ENCODE peak calls at places on chromosomes 6 and 20, in nine cellular contexts. One of them, this sample, is unnamed. For H3K4me1, the result is how much of the 10 kb centered on the place peaks cover.

GRCh38 chr20:37755665-37756064 is 61.8 kb downstream of the CTNNBL1 start:
- DNase-seq in spleen: no peak
- DNase-seq in pancreas: no peak
- DNase-seq in A549: no peak
- DNase-seq in tibial artery: no peak
- DNase-seq in body of pancreas: no peak
- DNase-seq in fibroblast of lung: no peak
- DNase-seq in GM23338: no peak
- DNase-seq in heart right ventricle: no peak
- DNase-seq in this sample: no peak

GRCh38 chr20:50127587-50128519 is 14.9 kb upstream of the UBE2V1 start:
- DNase-seq in spleen: no peak
- DNase-seq in pancreas: no peak
- DNase-seq in A549: no peak
- DNase-seq in tibial artery: no peak
- DNase-seq in body of pancreas: no peak
- DNase-seq in fibroblast of lung: no peak
- DNase-seq in GM23338: no peak
- DNase-seq in heart right ventricle: no peak
- DNase-seq in this sample: no peak

GRCh38 chr20:36018208-36018988 is 50.0 kb downstream of the CNBD2 start:
- DNase-seq in spleen: peak
- DNase-seq in pancreas: no peak
- DNase-seq in A549: no peak
- DNase-seq in tibial artery: no peak
- DNase-seq in body of pancreas: no peak
- DNase-seq in fibroblast of lung: no peak
- DNase-seq in GM23338: no peak
- DNase-seq in heart right ventricle: no peak
- DNase-seq in this sample: peak

GRCh38 chr6:75863001-75863400 is 114.0 kb downstream of the MYO6 start:
- DNase-seq in spleen: no peak
- DNase-seq in pancreas: no peak
- DNase-seq in A549: no peak
- DNase-seq in tibial artery: no peak
- DNase-seq in body of pancreas: no peak
- DNase-seq in fibroblast of lung: no peak
- DNase-seq in GM23338: no peak
- DNase-seq in heart right ventricle: no peak
- DNase-seq in this sample: no peak

GRCh38 chr20:58016779-58017178 is 211.7 kb downstream of the ANKRD60 start:
- DNase-seq in spleen: no peak
- DNase-seq in pancreas: no peak
- DNase-seq in A549: no peak
- DNase-seq in tibial artery: no peak
- DNase-seq in body of pancreas: no peak
- DNase-seq in fibroblast of lung: no peak
- DNase-seq in GM23338: no peak
- DNase-seq in heart right ventricle: no peak
- DNase-seq in this sample: no peak

GRCh38 chr6:119052292-119052889 is 26.1 kb downstream of the FAM184A start:
- DNase-seq in spleen: no peak
- DNase-seq in pancreas: no peak
- DNase-seq in A549: no peak
- DNase-seq in tibial artery: no peak
- DNase-seq in body of pancreas: no peak
- DNase-seq in fibroblast of lung: no peak
- DNase-seq in GM23338: no peak
- DNase-seq in heart right ventricle: no peak
- DNase-seq in this sample: no peak

GRCh38 chr6:15412767-15413166 is 166.9 kb downstream of the JARID2 start:
- DNase-seq in spleen: no peak
- DNase-seq in pancreas: no peak
- DNase-seq in A549: no peak
- DNase-seq in tibial artery: no peak
- DNase-seq in body of pancreas: no peak
- DNase-seq in fibroblast of lung: no peak
- DNase-seq in GM23338: no peak
- DNase-seq in heart right ventricle: no peak
- DNase-seq in this sample: no peak

GRCh38 chr6:56984374-56984773 is 29.5 kb downstream of the BEND6 start:
- DNase-seq in spleen: no peak
- DNase-seq in pancreas: no peak
- DNase-seq in A549: no peak
- DNase-seq in tibial artery: no peak
- DNase-seq in body of pancreas: no peak
- DNase-seq in fibroblast of lung: peak
- DNase-seq in GM23338: no peak
- DNase-seq in heart right ventricle: no peak
- DNase-seq in this sample: no peak

GRCh38 chr20:6490849-6491248 is 276.6 kb upstream of the BMP2 start:
- DNase-seq in spleen: no peak
- DNase-seq in pancreas: no peak
- DNase-seq in A549: no peak
- DNase-seq in tibial artery: no peak
- DNase-seq in body of pancreas: no peak
- DNase-seq in fibroblast of lung: no peak
- DNase-seq in GM23338: no peak
- DNase-seq in heart right ventricle: no peak
- DNase-seq in this sample: no peak

GRCh38 chr6:56756791-56757582 is 114.3 kb upstream of the DST start:
- DNase-seq in spleen: no peak
- DNase-seq in pancreas: no peak
- DNase-seq in A549: no peak
- DNase-seq in tibial artery: no peak
- DNase-seq in body of pancreas: no peak
- DNase-seq in fibroblast of lung: peak
- DNase-seq in GM23338: no peak
- DNase-seq in heart right ventricle: no peak
- DNase-seq in this sample: no peak

GRCh38 chr6:55866110-55866509 is 9.3 kb downstream of the BMP5 start:
- DNase-seq in spleen: no peak
- DNase-seq in pancreas: no peak
- DNase-seq in A549: no peak
- DNase-seq in tibial artery: no peak
- DNase-seq in body of pancreas: no peak
- DNase-seq in fibroblast of lung: peak
- DNase-seq in GM23338: no peak
- DNase-seq in heart right ventricle: no peak
- DNase-seq in this sample: no peak

GRCh38 chr6:51926125-51926524 is 161.3 kb downstream of the PKHD1 start:
- DNase-seq in spleen: no peak
- DNase-seq in pancreas: no peak
- DNase-seq in A549: no peak
- DNase-seq in tibial artery: no peak
- DNase-seq in body of pancreas: no peak
- DNase-seq in fibroblast of lung: no peak
- DNase-seq in GM23338: no peak
- DNase-seq in heart right ventricle: no peak
- DNase-seq in this sample: no peak

GRCh38 chr6:167470836-167471547 is 146.1 kb downstream of the TTLL2 start:
- DNase-seq in spleen: no peak
- DNase-seq in pancreas: no peak
- DNase-seq in A549: no peak
- DNase-seq in tibial artery: no peak
- DNase-seq in body of pancreas: no peak
- DNase-seq in fibroblast of lung: no peak
- DNase-seq in GM23338: no peak
- DNase-seq in heart right ventricle: no peak
- DNase-seq in this sample: no peak

GRCh38 chr6:90502866-90503407 is 83.9 kb downstream of the MAP3K7 start:
- DNase-seq in spleen: no peak
- DNase-seq in pancreas: no peak
- DNase-seq in A549: no peak
- DNase-seq in tibial artery: no peak
- DNase-seq in body of pancreas: no peak
- DNase-seq in fibroblast of lung: peak
- DNase-seq in GM23338: peak
- DNase-seq in heart right ventricle: no peak
- DNase-seq in this sample: no peak

DNA sequence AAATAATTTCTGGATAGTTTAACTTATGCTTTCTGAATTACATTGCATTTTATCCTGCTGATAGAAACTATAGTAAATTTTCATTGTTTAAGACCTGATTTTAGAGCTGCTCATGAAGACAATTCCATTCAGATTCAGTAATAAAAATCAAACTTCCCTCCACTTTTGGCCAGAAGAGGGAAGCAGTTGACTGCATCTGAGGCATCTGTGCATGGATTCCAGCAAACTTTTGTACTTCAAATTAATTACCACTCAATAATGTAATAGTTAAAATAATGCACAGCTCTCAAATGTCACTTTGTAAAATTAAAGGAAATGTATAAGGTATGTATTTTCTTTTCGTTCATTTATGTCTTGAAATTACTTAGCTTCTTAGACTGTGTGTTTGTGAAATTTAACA is 64.2 kb upstream of the SLC35B3 start:
- DNase-seq in spleen: no peak
- DNase-seq in pancreas: no peak
- DNase-seq in A549: no peak
- DNase-seq in tibial artery: no peak
- DNase-seq in body of pancreas: no peak
- DNase-seq in fibroblast of lung: no peak
- DNase-seq in GM23338: peak
- DNase-seq in heart right ventricle: no peak
- DNase-seq in this sample: no peak
- TF ChIP-seq CTCF in spleen: no peak
- TF ChIP-seq CTCF in pancreas: no peak
- TF ChIP-seq CTCF in A549: peak
- TF ChIP-seq CTCF in tibial artery: no peak
- TF ChIP-seq CTCF in body of pancreas: peak
- TF ChIP-seq CTCF in fibroblast of lung: no peak
- TF ChIP-seq CTCF in GM23338: peak
- TF ChIP-seq CTCF in heart right ventricle: peak
- TF ChIP-seq CTCF in this sample: peak

DNA sequence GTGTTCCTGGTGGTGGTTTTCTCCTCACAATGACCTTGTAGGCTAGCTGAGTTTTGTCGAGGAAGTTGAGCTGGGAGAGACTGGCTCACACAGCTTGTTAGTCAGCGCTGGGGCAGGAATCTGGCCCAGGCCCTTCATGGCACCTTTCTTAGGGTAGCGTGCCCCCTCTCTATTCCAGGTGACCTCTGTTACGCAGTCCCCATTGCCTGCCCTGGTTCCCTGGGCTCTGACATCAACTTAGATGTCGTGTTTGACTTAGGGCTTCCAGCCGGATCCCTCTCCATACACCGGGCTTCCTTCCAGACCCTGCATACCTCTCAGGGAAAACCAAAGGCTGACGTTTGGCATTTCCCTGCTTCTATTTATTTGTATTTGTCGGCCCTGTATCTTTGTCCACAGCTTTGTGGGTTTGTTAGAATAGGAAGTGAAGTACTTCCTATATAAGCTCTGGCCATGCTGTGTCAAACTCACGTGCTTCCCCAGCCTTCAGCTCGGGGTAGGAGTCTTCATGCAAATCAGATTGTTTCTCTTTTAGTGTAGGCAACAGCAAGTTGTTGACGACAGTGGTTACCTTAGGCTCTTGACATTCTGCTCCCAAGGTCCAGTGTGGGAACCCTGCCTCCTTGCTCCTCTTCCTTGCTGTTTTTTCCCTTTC is 12.8 kb downstream of the IGF2R start:
- DNase-seq in spleen: peak
- DNase-seq in pancreas: peak
- DNase-seq in A549: no peak
- DNase-seq in tibial artery: no peak
- DNase-seq in body of pancreas: peak
- DNase-seq in fibroblast of lung: peak
- DNase-seq in GM23338: no peak
- DNase-seq in heart right ventricle: peak
- DNase-seq in this sample: no peak
- H3K27ac ChIP-seq in spleen: peak
- H3K27ac ChIP-seq in pancreas: peak
- H3K27ac ChIP-seq in A549: no peak
- H3K27ac ChIP-seq in tibial artery: peak
- H3K27ac ChIP-seq in body of pancreas: peak
- H3K27ac ChIP-seq in fibroblast of lung: peak
- H3K27ac ChIP-seq in GM23338: no peak
- H3K27ac ChIP-seq in heart right ventricle: peak
- H3K27ac ChIP-seq in this sample: peak

DNA sequence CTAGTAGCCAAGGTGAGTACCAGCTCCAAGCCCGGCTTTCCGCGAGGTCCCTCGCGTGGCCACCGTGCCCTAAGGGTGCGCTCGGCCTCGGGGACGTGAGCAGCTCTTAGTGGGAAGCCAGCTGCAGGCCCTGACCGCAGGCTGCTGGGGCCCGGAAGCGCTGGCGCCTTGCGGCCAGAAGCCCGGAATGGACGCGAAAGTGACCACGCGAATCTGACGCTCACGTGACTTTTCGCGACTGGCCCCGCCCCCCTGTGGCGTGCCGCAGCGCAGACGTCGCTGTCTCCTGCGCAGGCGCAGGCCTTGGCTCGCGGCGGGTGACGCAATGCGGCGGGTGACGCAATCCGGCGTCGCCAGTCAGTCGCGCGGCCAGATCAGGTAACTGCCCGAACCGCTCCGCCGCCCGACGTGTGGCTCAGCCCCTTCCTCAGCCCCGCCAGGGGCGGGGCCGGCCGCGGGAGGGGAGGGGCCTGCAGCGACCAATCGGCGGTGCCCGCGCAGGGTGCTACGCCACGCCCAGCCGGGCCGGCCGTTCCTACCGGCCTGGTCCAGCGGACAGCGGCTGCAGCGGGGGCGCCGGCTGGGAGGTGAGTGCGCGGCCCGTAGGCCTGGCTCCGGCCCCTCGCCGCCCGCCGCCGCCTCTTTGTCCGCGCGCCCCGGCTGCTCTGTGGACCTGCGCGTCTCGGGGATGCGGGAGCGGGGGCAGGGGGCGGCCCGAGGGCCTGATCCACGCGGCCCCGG is at the start of gene GZF1:
- DNase-seq in spleen: peak
- DNase-seq in pancreas: peak
- DNase-seq in A549: peak
- DNase-seq in tibial artery: peak
- DNase-seq in body of pancreas: peak
- DNase-seq in fibroblast of lung: peak
- DNase-seq in GM23338: peak
- DNase-seq in heart right ventricle: peak
- DNase-seq in this sample: peak
- H3K4me1 ChIP-seq in spleen: half or more
- H3K4me1 ChIP-seq in pancreas: under half
- H3K4me1 ChIP-seq in A549: under half
- H3K4me1 ChIP-seq in tibial artery: under half
- H3K4me1 ChIP-seq in body of pancreas: half or more
- H3K4me1 ChIP-seq in fibroblast of lung: under half
- H3K4me1 ChIP-seq in GM23338: under half
- H3K4me1 ChIP-seq in heart right ventricle: half or more
- H3K4me1 ChIP-seq in this sample: under half

DNA sequence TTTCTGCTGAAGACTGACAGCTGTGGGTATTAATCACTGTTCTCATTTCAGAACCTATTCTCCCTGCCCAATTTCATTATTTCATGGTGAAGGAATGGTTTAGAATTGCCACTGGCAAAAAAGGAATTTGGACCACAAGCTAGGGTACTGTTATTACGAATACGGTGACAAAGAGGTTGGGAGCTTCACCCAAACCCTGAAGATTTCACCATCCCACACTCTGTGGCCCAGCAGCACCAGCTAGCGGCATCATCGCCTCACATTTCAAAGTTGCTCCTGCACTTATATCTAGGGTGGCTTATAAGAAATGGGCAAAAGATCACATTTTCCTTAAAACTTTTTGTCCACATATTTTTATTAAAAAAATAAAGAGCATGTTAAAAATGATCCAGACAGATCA is 236.1 kb downstream of the SYNDIG1 start:
- DNase-seq in spleen: no peak
- DNase-seq in pancreas: no peak
- DNase-seq in A549: no peak
- DNase-seq in tibial artery: no peak
- DNase-seq in body of pancreas: no peak
- DNase-seq in fibroblast of lung: no peak
- DNase-seq in GM23338: no peak
- DNase-seq in heart right ventricle: no peak
- DNase-seq in this sample: no peak
- TF ChIP-seq CTCF in spleen: no peak
- TF ChIP-seq CTCF in pancreas: no peak
- TF ChIP-seq CTCF in A549: no peak
- TF ChIP-seq CTCF in tibial artery: no peak
- TF ChIP-seq CTCF in body of pancreas: no peak
- TF ChIP-seq CTCF in fibroblast of lung: no peak
- TF ChIP-seq CTCF in GM23338: no peak
- TF ChIP-seq CTCF in heart right ventricle: no peak
- TF ChIP-seq CTCF in this sample: no peak